ENCODE peak calls at places on chromosome 9, in ten cellular contexts. C is T1000, K is NCI-H69, M is T-helper 2 cell, A is activated T-cell treated with anti-CD3 and anti-CD28 coated beads for 24 hours, X is fibroblast of pulmonary artery, V is fibroblast of lung, Y is WERI-Rb-1, E is right atrium auricular region, O is small intestine. P is an unnamed sample.
A peak's percentile ranks its signal among the peaks of the same experiment; 100 is the strongest.

GRCh38 chr9:129394011-129394919 is 216.2 kb upstream of the IER5L start:
- DNase-seq in M (no peak), E (no peak), K (peak; percentile 51), C (no peak), A (no peak), Y (no peak), O (no peak), V (no peak), X (no peak), P (no peak)

GRCh38 chr9:91847576-91847975 is 102.5 kb downstream of the ROR2 start:
- DNase-seq in Y (no peak), K (no peak), E (peak; percentile 60), M (no peak), A (no peak), X (peak; percentile 71), O (no peak), C (no peak), V (peak; percentile 38), P (peak; percentile 7)

GRCh38 chr9:92620870-92621269 is 49.1 kb downstream of the IPPK start:
- DNase-seq in M (no peak), A (no peak), E (no peak), O (no peak), X (no peak), C (no peak), K (no peak), V (no peak), Y (no peak), P (no peak)

GRCh38 chr9:91857291-91857781 is 92.7 kb downstream of the ROR2 start:
- DNase-seq in Y (peak; percentile 93), A (no peak), E (no peak), K (no peak), V (no peak), X (no peak), C (no peak), O (no peak), M (no peak), P (no peak)

GRCh38 chr9:18979367-18979766 is 53.6 kb downstream of the SAXO1 start:
- DNase-seq in O (peak; percentile 63), V (peak; percentile 41), M (no peak), A (no peak), Y (no peak), E (no peak), X (peak; percentile 40), K (peak; percentile 43), C (no peak), P (peak; percentile 53)

GRCh38 chr9:109244179-109245132 is 76.4 kb downstream of the EPB41L4B start:
- DNase-seq in K (peak; percentile 83), E (peak; percentile 84), V (peak; percentile 72), M (peak; percentile 55), C (peak; percentile 50), Y (peak; percentile 89), X (peak; percentile 76), O (peak; percentile 66), A (peak; percentile 51), P (peak; percentile 85)

GRCh38 chr9:21527579-21527978 is 45.5 kb upstream of the IFNE start:
- DNase-seq in Y (no peak), C (no peak), M (no peak), O (no peak), E (no peak), X (no peak), A (no peak), K (no peak), V (no peak), P (no peak)

GRCh38 chr9:77981907-77982306 is 49.7 kb downstream of the GNAQ start:
- DNase-seq in V (no peak), C (no peak), E (no peak), Y (no peak), X (no peak), K (no peak), M (no peak), O (no peak), A (no peak), P (no peak)

GRCh38 chr9:133163559-133164208 is at the start of gene GBGT1:
- DNase-seq in E (no peak), Y (no peak), K (peak; percentile 48), V (peak; percentile 8), X (peak; percentile 11), M (no peak), C (no peak), O (peak; percentile 26), A (no peak), P (no peak)

GRCh38 chr9:135711411-135711810 is 9.4 kb downstream of the KCNT1 start:
- DNase-seq in A (no peak), V (no peak), Y (no peak), C (no peak), E (no peak), K (peak; percentile 85), X (no peak), O (no peak), M (no peak), P (no peak)

GRCh38 chr9:101477736-101478135 is 42.2 kb upstream of the ALDOB start:
- DNase-seq in Y (no peak), E (no peak), V (no peak), K (no peak), O (no peak), X (no peak), A (no peak), C (no peak), M (no peak), P (peak; percentile 81)

GRCh38 chr9:124486778-124487490 is 20.3 kb downstream of the NR5A1 start:
- DNase-seq in E (no peak), O (no peak), X (no peak), M (no peak), Y (no peak), V (no peak), K (peak; percentile 69), A (no peak), C (no peak), P (no peak)

GRCh38 chr9:120433701-120434100 is 146.3 kb downstream of the CDK5RAP2 start:
- DNase-seq in Y (no peak), C (no peak), O (no peak), A (no peak), E (peak; percentile 1), X (no peak), M (no peak), V (peak; percentile 51), K (no peak), P (no peak)

GRCh38 chr9:87675466-87675865 is 50.5 kb upstream of the CTSL start:
- DNase-seq in K (peak; percentile 43), A (no peak), X (no peak), Y (no peak), E (peak; percentile 36), V (no peak), M (no peak), C (no peak), O (peak; percentile 22), P (no peak)

GRCh38 chr9:124624735-124624992 is 117.5 kb upstream of the NR5A1 start:
- DNase-seq in K (no peak), E (no peak), Y (no peak), M (no peak), X (no peak), V (no peak), C (no peak), A (no peak), O (no peak), P (no peak)

GRCh38 chr9:117494401-117495130 is 79.7 kb upstream of the ASTN2 start:
- DNase-seq in X (no peak), C (no peak), K (peak; percentile 59), E (no peak), V (no peak), O (peak; percentile 53), A (no peak), Y (no peak), M (no peak), P (no peak)

GRCh38 chr9:110133608-110134214 is 74.2 kb downstream of the C9orf152 start:
- DNase-seq in O (no peak), C (no peak), X (peak; percentile 64), M (no peak), E (no peak), Y (no peak), V (peak; percentile 63), K (peak; percentile 61), A (no peak), P (peak; percentile 49)

GRCh38 chr9:100394819-100395218 is 32.1 kb upstream of the MSANTD3 start:
- DNase-seq in C (no peak), A (no peak), E (no peak), V (no peak), O (no peak), M (no peak), K (no peak), Y (no peak), X (peak; percentile 60), P (no peak)

GRCh38 chr9:2758162-2758950 is 41.0 kb downstream of the KCNV2 start:
- DNase-seq in M (no peak), X (peak; percentile 34), Y (peak; percentile 22), O (no peak), A (no peak), C (no peak), E (no peak), V (no peak), K (no peak), P (no peak)

GRCh38 chr9:73011346-73011745 is 58.5 kb upstream of the ALDH1A1 start:
- DNase-seq in K (no peak), A (no peak), E (no peak), O (no peak), V (peak; percentile 74), Y (no peak), C (no peak), M (no peak), X (peak; percentile 68), P (peak; percentile 36)

GRCh38 chr9:90842984-90843383 is 41.4 kb downstream of the SYK start:
- DNase-seq in C (no peak), O (no peak), Y (no peak), A (no peak), V (no peak), K (no peak), E (no peak), X (no peak), M (no peak), P (no peak)

P was measured in dermis blood vessel endothelial cell.